ENCODE peak calls at places on chromosomes 5 and 9, in ten cellular contexts. S is fibroblast of mammary gland, C is A549, W is lower lobe of right lung, P is brain microvascular endothelial cell, D is OCI-LY7, N is endodermal cell, R is prostate gland, K is fibroblast of villous mesenchyme, O is K562. G is an unnamed sample.

GRCh38 chr9:2012347-2012746 is 2.8 kb upstream of the SMARCA2 start:
- DNase-seq in S (no peak), R (no peak), D (no peak), K (no peak), C (no peak), N (no peak), O (no peak), P (no peak), W (no peak), G (no peak)

GRCh38 chr9:134384811-134385479 is 58.7 kb downstream of the RXRA start:
- DNase-seq in C (no peak), O (no peak), K (no peak), S (no peak), R (no peak), W (no peak), N (no peak), P (no peak), D (no peak), G (no peak)

GRCh38 chr9:13970426-13970825 is 343.5 kb downstream of the NFIB start:
- DNase-seq in S (no peak), C (no peak), R (no peak), P (no peak), K (no peak), O (no peak), W (no peak), D (no peak), N (no peak), G (no peak)

GRCh38 chr9:69097053-69097452 is 61.5 kb downstream of the FXN start:
- DNase-seq in D (no peak), C (no peak), O (no peak), R (peak), N (no peak), K (peak), P (peak), S (peak), W (no peak), G (peak)

GRCh38 chr5:80704221-80704620 is 49.4 kb upstream of the DHFR start:
- DNase-seq in C (no peak), W (no peak), D (no peak), R (no peak), S (no peak), O (no peak), K (no peak), N (peak), P (no peak), G (no peak)

GRCh38 chr9:120619751-120620655 is 40.0 kb upstream of the CDK5RAP2 start:
- DNase-seq in C (peak), S (peak), K (peak), D (peak), W (no peak), P (peak), R (peak), N (peak), O (peak), G (peak)

GRCh38 chr5:141135718-141136266 is 786 bp downstream of the PCDHB5 start:
- DNase-seq in K (no peak), R (no peak), W (no peak), S (no peak), C (no peak), O (no peak), P (no peak), N (peak), D (no peak), G (no peak)

GRCh38 chr9:4980046-4980727 is 4.9 kb upstream of the JAK2 start:
- DNase-seq in P (no peak), K (peak), S (peak), D (no peak), N (no peak), C (no peak), R (no peak), O (no peak), W (no peak), G (no peak)

GRCh38 chr5:168334161-168335094 is 43.0 kb downstream of the WWC1 start:
- DNase-seq in N (peak), P (peak), R (no peak), K (peak), O (no peak), D (no peak), S (peak), W (no peak), C (peak), G (peak)

GRCh38 chr5:176425138-176425537 is 8.8 kb upstream of the CLTB start:
- DNase-seq in C (no peak), P (no peak), O (no peak), S (no peak), W (no peak), R (no peak), K (no peak), D (no peak), N (no peak), G (no peak)

GRCh38 chr9:2267171-2267740 is 252.1 kb downstream of the SMARCA2 start:
- DNase-seq in D (no peak), N (no peak), O (no peak), S (peak), W (no peak), K (peak), R (no peak), P (no peak), C (no peak), G (peak)

GRCh38 chr5:137114529-137114928 is 384.6 kb downstream of the SPOCK1 start:
- DNase-seq in W (no peak), D (no peak), C (peak), S (peak), R (no peak), P (no peak), N (no peak), O (no peak), K (peak), G (peak)

GRCh38 chr5:83577036-83577636 is 105.6 kb downstream of the VCAN start:
- DNase-seq in K (peak), O (no peak), S (no peak), C (peak), N (no peak), D (no peak), R (no peak), P (peak), W (no peak), G (peak)

GRCh38 chr5:10077721-10078551 is 171.8 kb downstream of the ATPSCKMT start:
- DNase-seq in N (no peak), D (no peak), C (no peak), O (no peak), K (peak), S (peak), W (no peak), P (no peak), R (no peak), G (no peak)

GRCh38 chr9:83935276-83935890 is 14.2 kb upstream of the KIF27 start:
- DNase-seq in P (peak), K (peak), W (no peak), N (no peak), O (no peak), S (peak), D (no peak), R (peak), C (no peak), G (peak)

GRCh38 chr5:41416336-41416735 is 94.1 kb downstream of the PLCXD3 start:
- DNase-seq in P (no peak), K (no peak), R (no peak), O (no peak), D (no peak), S (peak), N (no peak), C (no peak), W (no peak), G (peak)

GRCh38 chr9:71608021-71608420 is 160.3 kb downstream of the CEMIP2 start:
- DNase-seq in P (no peak), O (no peak), C (no peak), S (no peak), K (no peak), R (no peak), N (no peak), W (no peak), D (no peak), G (no peak)

GRCh38 chr5:61280766-61281427 is 51.2 kb upstream of the ZSWIM6 start:
- DNase-seq in C (no peak), W (no peak), P (no peak), K (no peak), O (no peak), S (no peak), N (no peak), R (peak), D (no peak), G (peak)

GRCh38 chr9:90611568-90611967 is 31.1 kb downstream of the DIRAS2 start:
- DNase-seq in S (no peak), P (no peak), O (no peak), W (no peak), K (no peak), C (no peak), R (no peak), N (no peak), D (no peak), G (no peak)

GRCh38 chr5:104179057-104179456 is 616.5 kb upstream of the NUDT12 start:
- DNase-seq in K (peak), D (peak), P (peak), S (peak), N (peak), C (peak), R (no peak), W (no peak), O (peak), G (peak)

GRCh38 chr9:126809068-126809467 is 4.2 kb downstream of the ZBTB43 start:
- DNase-seq in S (peak), R (peak), D (no peak), O (no peak), K (peak), P (no peak), W (no peak), N (no peak), C (no peak), G (peak)

GRCh38 chr5:67315082-67315801 is 118.6 kb upstream of the CD180 start:
- DNase-seq in N (peak), S (peak), C (no peak), P (peak), O (no peak), W (no peak), D (no peak), R (no peak), K (no peak), G (peak)

GRCh38 chr9:111525056-111525977 is at the start of gene ZNF483:
- DNase-seq in P (peak), R (peak), N (peak), S (peak), D (peak), K (peak), W (peak), C (peak), O (peak), G (peak)

GRCh38 chr9:96395964-96396363 is 12.5 kb upstream of the SLC35D2 start:
- DNase-seq in W (no peak), D (no peak), R (no peak), P (no peak), S (no peak), N (no peak), O (no peak), K (no peak), C (no peak), G (no peak)

GRCh38 chr9:928363-929042 is 48.0 kb upstream of the DMRT3 start:
- DNase-seq in P (no peak), S (no peak), O (peak), N (peak), C (peak), D (peak), R (no peak), K (no peak), W (no peak), G (no peak)

GRCh38 chr5:134583821-134584220 is 48.8 kb downstream of the SAR1B start:
- DNase-seq in O (no peak), S (no peak), K (no peak), C (no peak), N (peak), P (no peak), W (no peak), R (no peak), D (no peak), G (no peak)

GRCh38 chr5:167011196-167011595 is 1280.2 kb upstream of the WWC1 start:
- DNase-seq in W (no peak), P (no peak), R (no peak), N (no peak), K (no peak), D (no peak), S (no peak), C (no peak), O (no peak), G (no peak)

GRCh38 chr5:127863161-127863560 is 160.0 kb downstream of the CCDC192 start:
- DNase-seq in R (no peak), W (no peak), P (no peak), S (no peak), K (no peak), O (no peak), C (no peak), N (no peak), D (no peak), G (peak)

GRCh38 chr9:104313396-104314110 is 190.5 kb upstream of the OR13F1 start:
- DNase-seq in S (no peak), R (no peak), P (no peak), O (no peak), K (no peak), C (no peak), D (no peak), N (no peak), W (no peak), G (no peak)

GRCh38 chr5:13003457-13003856 is 941.0 kb downstream of the DNAH5 start:
- DNase-seq in K (no peak), P (no peak), R (no peak), D (no peak), W (no peak), S (no peak), C (no peak), N (no peak), O (no peak), G (no peak)

GRCh38 chr9:34555002-34555348 is 32.2 kb upstream of the ENHO start:
- DNase-seq in O (no peak), W (no peak), N (peak), C (no peak), K (no peak), D (no peak), R (no peak), S (no peak), P (no peak), G (no peak)

DNA sequence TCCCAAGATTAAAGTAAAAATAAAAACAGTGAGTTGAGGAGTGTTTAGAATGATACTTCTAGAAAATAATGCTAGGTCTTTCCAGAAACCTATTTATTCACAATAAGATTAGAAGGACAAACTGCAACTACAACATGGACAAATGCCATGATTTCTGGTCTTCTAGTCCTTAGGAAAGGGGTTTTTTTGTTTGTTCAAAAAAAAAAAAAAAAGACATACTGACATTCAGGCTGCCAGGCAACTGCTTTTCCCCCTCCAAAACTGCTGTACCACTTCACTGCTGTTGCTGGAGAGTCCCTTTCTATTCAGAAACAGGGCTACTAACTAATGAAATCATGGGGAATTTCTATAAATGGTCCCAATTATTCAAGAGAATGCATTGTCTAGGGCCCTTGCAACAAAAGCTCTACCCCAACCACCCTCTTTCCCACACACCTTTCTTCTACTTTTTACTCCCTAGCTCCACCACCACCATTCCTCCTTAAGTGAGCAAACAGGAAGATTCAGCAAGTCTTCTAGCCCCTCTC is 14.0 kb downstream of the ZNF608 start:
- DNase-seq in C (no peak), K (no peak), R (no peak), S (no peak), D (no peak), N (peak), O (no peak), P (no peak), W (no peak), G (no peak)
- TF ChIP-seq CTCF in C (no peak), K (no peak), R (no peak), S (no peak), D (no peak), N (no peak), O (no peak), P (no peak), W (no peak), G (no peak)

GRCh38 chr5:172733179-172733973 is 37.6 kb downstream of the DUSP1 start:
- DNase-seq in O (no peak), R (peak), P (peak), W (peak), D (no peak), N (no peak), S (peak), K (peak), C (no peak), G (peak)
- H3K4me3 ChIP-seq in O (no peak), R (no peak), P (no peak), W (no peak), D (no peak), N (no peak), S (peak), K (no peak), C (no peak), G (no peak)

GRCh38 chr9:79757906-79758669 is 186.3 kb downstream of the TLE4 start:
- DNase-seq in C (no peak), O (no peak), N (no peak), R (no peak), P (no peak), S (peak), K (peak), W (no peak), D (peak), G (peak)
- TF ChIP-seq CTCF in C (peak), O (no peak), N (peak), R (peak), P (peak), S (peak), K (peak), W (peak), D (peak), G (peak)

DNA sequence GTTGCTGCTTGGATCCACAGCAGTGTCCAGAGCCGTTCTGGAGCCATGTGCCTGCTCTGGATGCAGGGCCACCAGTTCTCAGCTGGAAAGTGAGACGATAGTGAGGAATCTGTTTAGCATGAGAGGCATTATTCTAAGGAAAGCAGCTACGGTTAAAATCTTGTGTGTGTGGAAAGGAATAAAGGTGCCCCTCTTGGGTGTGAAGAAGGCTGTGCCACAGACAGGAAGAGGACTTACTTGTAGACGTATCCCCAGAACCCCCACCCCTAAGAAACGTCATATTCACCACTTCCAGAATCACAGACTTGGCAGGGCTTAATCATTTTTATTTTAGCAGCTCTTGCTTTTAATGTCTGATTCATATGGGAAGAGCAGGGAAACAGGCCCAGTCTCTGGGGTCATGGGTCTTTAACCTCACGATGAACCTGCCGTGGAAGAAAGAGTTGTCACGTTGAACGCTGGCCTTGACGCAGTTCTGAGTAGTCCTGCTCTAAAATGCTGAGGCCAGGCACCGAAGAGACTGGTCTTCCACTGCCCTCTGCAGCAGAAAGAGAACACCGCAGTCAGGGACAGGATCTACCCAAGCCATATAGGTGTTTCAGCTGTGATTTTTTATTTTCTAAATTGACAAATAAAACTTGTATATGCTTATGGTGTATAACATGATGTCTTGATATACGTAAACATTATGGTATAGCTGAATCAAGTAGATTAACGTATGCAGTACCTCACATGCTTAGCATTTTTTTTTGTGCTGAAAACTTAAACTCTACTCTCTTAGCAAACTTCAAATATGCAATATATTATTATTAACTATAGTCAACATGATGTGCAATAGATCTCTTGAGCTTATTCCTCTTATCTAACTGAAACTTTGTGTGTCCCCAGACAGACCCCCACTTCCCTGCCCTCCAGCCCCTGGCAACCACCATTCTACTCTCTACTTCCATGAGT is 38.8 kb downstream of the CARTPT start:
- DNase-seq in R (peak), C (peak), K (peak), S (peak), W (no peak), N (peak), D (peak), P (peak), O (peak), G (peak)
- H3K4me3 ChIP-seq in R (no peak), C (peak), K (peak), S (no peak), W (no peak), N (no peak), D (no peak), P (peak), O (no peak), G (no peak)

DNA sequence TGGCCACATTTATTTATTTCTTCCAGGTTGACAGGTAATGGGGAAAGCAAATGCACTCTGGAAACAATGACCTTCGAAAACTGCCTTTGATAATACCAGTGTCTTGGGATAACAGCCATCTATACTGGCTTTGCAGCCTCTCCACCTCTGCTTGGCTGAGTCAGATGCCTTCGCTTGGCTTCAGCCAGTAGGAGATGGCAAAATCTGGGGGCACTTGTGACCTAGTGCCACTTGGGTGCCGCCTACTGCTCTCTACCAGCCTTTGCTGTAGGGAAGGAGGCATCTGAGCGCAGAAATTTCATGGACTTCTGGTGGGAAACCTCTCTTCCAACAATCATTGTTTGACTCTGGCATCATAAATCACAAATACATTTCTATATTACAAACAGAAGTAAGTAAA is 21.8 kb downstream of the FYB1 start:
- DNase-seq in P (no peak), D (no peak), W (no peak), C (peak), R (no peak), K (no peak), S (no peak), O (no peak), N (no peak), G (no peak)
- TF ChIP-seq CTCF in P (no peak), D (no peak), W (no peak), C (no peak), R (no peak), K (no peak), S (no peak), O (no peak), N (no peak), G (no peak)